ENCODE peak calls at places on chromosome 3, in seven cellular contexts. V, W, E, U, F, L and B are unnamed samples. For H3K4me1 and H3K36me3, the result is how much of the 10 kb centered on the place peaks cover.

GRCh38 chr3:126103121-126104027 is 19.4 kb upstream of the SLC41A3 start:
- DNase-seq in F (peak), L (no peak), W (no peak), E (no peak), U (no peak), V (peak), B (no peak)

GRCh38 chr3:104879919-104880318 is 486.8 kb upstream of the ALCAM start:
- DNase-seq in L (no peak), U (no peak), E (no peak), V (no peak), F (no peak), W (no peak), B (no peak)

GRCh38 chr3:50674349-50675178 is at the start of gene DOCK3:
- DNase-seq in V (peak), E (no peak), F (peak), L (no peak), W (peak), U (peak), B (peak)

GRCh38 chr3:50454671-50455070 is 48.8 kb downstream of the CACNA2D2 start:
- DNase-seq in E (no peak), U (no peak), W (no peak), V (no peak), F (peak), L (no peak), B (no peak)

GRCh38 chr3:180680097-180680430 is 775 bp upstream of the CCDC39 start:
- DNase-seq in E (peak), U (peak), F (peak), W (peak), L (no peak), V (peak), B (peak)

GRCh38 chr3:69649120-69649519 is 90.1 kb upstream of the MITF start:
- DNase-seq in L (no peak), E (no peak), F (no peak), U (peak), W (no peak), V (no peak), B (no peak)

GRCh38 chr3:38588276-38588971 is 61.1 kb downstream of the SCN5A start:
- DNase-seq in L (no peak), F (no peak), E (no peak), V (no peak), U (no peak), W (no peak), B (no peak)

GRCh38 chr3:87719060-87719459 is 339.7 kb downstream of the CGGBP1 start:
- DNase-seq in W (no peak), V (no peak), E (no peak), U (no peak), F (no peak), L (no peak), B (no peak)

GRCh38 chr3:48247401-48247807 is 6.5 kb downstream of the ZNF589 start:
- DNase-seq in L (no peak), W (no peak), E (no peak), U (peak), V (no peak), F (no peak), B (peak)

GRCh38 chr3:12655701-12656100 is 8.2 kb downstream of the RAF1 start:
- DNase-seq in E (no peak), W (no peak), F (no peak), U (no peak), V (no peak), L (no peak), B (no peak)

GRCh38 chr3:12653772-12654171 is 10.1 kb downstream of the RAF1 start:
- DNase-seq in L (no peak), V (no peak), W (no peak), F (no peak), U (no peak), E (no peak), B (no peak)

GRCh38 chr3:12656850-12657249 is 7.1 kb downstream of the RAF1 start:
- DNase-seq in F (no peak), W (no peak), U (no peak), V (no peak), L (no peak), E (no peak), B (no peak)

GRCh38 chr3:12658593-12659058 is 5.3 kb downstream of the RAF1 start:
- DNase-seq in V (no peak), L (no peak), E (no peak), U (no peak), F (no peak), W (no peak), B (no peak)

GRCh38 chr3:12656193-12656592 is 7.7 kb downstream of the RAF1 start:
- DNase-seq in W (no peak), U (no peak), F (no peak), V (no peak), L (no peak), E (no peak), B (no peak)
- H3K4me1 ChIP-seq in W (half or more), U (under half), F (under half), V (under half), L (under half), E (under half), B (under half)

DNA sequence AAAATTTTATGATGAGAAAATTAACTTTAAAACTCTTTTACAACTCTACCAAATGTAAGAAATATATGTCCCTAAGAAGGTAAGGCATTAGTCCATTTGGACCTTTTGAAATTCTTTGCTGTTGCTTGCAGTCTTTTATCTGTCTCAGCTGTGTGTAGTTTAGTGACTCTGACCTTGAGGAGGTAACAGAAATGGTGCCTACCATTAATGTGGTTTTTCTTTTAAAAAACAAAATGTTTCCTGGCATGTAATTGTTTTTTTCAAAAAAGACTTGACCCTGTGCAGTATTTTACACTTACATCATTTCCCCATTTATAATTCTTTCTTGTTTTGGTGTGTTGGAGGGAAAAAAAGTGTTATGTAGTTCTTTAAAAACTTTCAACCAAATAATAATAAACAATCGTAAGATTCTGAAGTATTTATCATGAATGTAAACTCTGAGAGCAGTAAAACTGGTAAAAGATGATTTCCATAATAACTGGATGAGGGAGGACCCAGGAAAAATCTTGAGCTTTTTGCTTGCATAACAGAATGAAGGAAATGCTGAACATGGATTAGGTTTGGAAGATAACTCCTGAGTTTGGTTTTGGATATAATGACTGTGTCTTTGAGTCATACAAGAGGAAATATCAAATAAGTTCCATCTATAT is 225.1 kb downstream of the CHST2 start:
- DNase-seq in V (no peak), U (no peak), L (no peak), E (no peak), F (no peak), W (no peak), B (peak)
- H3K36me3 ChIP-seq in V (under half), U (under half), L (under half), E (under half), F (under half), W (under half), B (under half)

DNA sequence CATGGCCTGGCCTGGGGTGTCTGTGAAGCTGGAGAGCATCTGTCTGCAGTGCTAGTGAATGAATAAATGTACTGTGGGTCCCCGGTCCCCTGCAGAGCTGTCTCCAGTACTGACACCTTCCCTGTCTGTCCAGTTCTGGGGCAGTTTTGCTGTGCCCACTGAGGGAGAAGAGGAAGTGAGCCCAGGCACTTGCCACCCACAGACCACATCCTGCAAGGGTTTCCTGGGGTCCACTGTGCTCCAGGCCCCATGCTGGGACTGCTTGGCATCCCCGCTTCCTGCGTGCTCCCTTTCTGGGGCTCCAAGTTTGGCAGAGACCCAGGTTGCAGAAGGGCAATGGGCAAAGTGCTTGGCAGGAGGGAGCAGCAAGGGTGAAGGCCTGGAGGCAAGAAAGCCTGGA is 4.9 kb upstream of the SLC6A6 start:
- DNase-seq in U (no peak), W (no peak), V (no peak), L (no peak), E (no peak), F (no peak), B (no peak)
- H3K4me1 ChIP-seq in U (under half), W (under half), V (under half), L (under half), E (under half), F (under half), B (under half)

GRCh38 chr3:14170569-14171159 is 7.7 kb downstream of the XPC start:
- DNase-seq in V (no peak), W (no peak), E (no peak), L (no peak), U (peak), F (no peak), B (no peak)
- H3K36me3 ChIP-seq in V (under half), W (half or more), E (under half), L (under half), U (half or more), F (half or more), B (half or more)

GRCh38 chr3:155853214-155854146 is 747 bp downstream of the SLC33A1 start:
- DNase-seq in W (no peak), U (no peak), V (peak), L (no peak), F (no peak), E (no peak), B (peak)
- H3K4me1 ChIP-seq in W (under half), U (under half), V (under half), L (under half), F (under half), E (under half), B (half or more)

GRCh38 chr3:129104498-129105079 is 17.0 kb downstream of the RAB43 start:
- DNase-seq in L (no peak), F (peak), U (no peak), W (no peak), V (no peak), E (no peak), B (no peak)
- H3K36me3 ChIP-seq in L (under half), F (under half), U (under half), W (under half), V (under half), E (under half), B (under half)

DNA sequence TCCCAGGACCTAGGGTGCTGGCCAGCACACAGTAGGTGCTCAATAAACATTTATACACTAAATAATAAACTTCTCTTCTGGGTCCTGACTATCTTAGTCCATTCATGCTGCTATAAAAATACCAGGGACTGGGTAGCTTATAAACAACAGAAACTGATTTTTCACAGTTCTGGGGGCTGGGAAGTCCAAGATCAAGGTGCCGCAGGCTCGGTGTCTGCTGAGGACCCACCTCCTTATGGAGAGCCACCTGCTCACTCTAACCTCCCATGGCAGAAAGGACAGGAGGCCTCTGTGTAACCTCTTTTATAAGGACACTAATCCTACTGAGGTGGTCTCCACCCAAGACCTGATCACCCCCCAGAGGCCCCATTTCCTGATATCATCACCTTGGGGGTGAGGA is 114.4 kb upstream of the IQSEC1 start:
- DNase-seq in L (no peak), V (no peak), W (no peak), U (no peak), E (no peak), F (no peak), B (no peak)
- H3K4me1 ChIP-seq in L (under half), V (under half), W (under half), U (under half), E (under half), F (under half), B (under half)

GRCh38 chr3:195693428-195694216 is 27.2 kb upstream of the MUC20 start:
- DNase-seq in U (no peak), L (no peak), E (no peak), W (no peak), V (no peak), F (no peak), B (no peak)

GRCh38 chr3:195690951-195691350 is 29.8 kb upstream of the MUC20 start:
- DNase-seq in F (no peak), W (no peak), U (no peak), V (no peak), L (no peak), E (no peak), B (no peak)

GRCh38 chr3:195696632-195697278 is 24.0 kb upstream of the MUC20 start:
- DNase-seq in V (no peak), W (no peak), L (no peak), F (no peak), U (no peak), E (no peak), B (no peak)

GRCh38 chr3:195692781-195693427 is 27.9 kb upstream of the MUC20 start:
- DNase-seq in V (no peak), W (no peak), L (no peak), E (no peak), F (no peak), U (no peak), B (no peak)

DNA sequence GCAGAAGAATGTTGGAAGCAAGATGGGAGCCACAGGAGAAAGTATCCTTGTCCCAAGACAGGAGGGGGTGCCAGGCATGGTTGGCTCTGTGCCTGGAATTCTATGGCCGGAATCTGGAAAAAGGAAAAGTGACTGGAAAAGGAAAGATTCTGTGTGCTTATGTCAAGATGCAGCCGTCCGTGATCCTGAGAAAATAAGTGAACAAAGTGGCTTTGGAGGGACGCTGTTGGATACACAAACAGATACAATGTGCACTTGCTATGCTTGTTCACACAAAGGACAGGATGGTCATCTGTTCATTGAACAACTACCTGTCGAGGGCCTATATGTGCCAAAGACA is 28.4 kb upstream of the MUC20 start:
- DNase-seq in W (no peak), V (no peak), E (no peak), F (no peak), U (no peak), L (no peak), B (peak)
- H3K36me3 ChIP-seq in W (under half), V (under half), E (under half), F (under half), U (under half), L (under half), B (under half)

GRCh38 chr3:100261481-100261903 is 700 bp downstream of the TBC1D23 start:
- DNase-seq in U (no peak), L (no peak), V (no peak), W (no peak), F (no peak), E (no peak), B (no peak)
- H3K4me1 ChIP-seq in U (under half), L (under half), V (under half), W (under half), F (under half), E (under half), B (under half)

GRCh38 chr3:141992512-141992911 is 116.1 kb downstream of the ATP1B3 start:
- DNase-seq in W (no peak), E (no peak), F (no peak), L (peak), V (no peak), U (no peak), B (peak)

GRCh38 chr3:141981084-141981483 is 104.6 kb downstream of the ATP1B3 start:
- DNase-seq in E (no peak), L (no peak), U (peak), W (no peak), V (no peak), F (no peak), B (no peak)

GRCh38 chr3:141986548-141987107 is 110.2 kb downstream of the ATP1B3 start:
- DNase-seq in V (no peak), L (no peak), F (no peak), W (no peak), E (no peak), U (no peak), B (no peak)
- H3K36me3 ChIP-seq in V (under half), L (under half), F (under half), W (under half), E (under half), U (under half), B (under half)